ENCODE peak calls at places on chromosome 16, in nine cellular contexts. V is OCI-LY7; H is activated CD8-positive, alpha-beta T cell treated with anti-CD3 and anti-CD28 coated beads for 36 hours; N is glutamatergic neuron; F is neural crest cell; R is cardiac fibroblast; B is GM13977; Z is hepatocyte; C is H9. X is an unnamed sample.

GRCh38 chr16:55622930-55623561 is 32.7 kb upstream of the SLC6A2 start:
- DNase-seq in V (peak), H (no peak), N (peak), F (no peak), R (peak), B (no peak), Z (peak), C (peak), X (no peak)

GRCh38 chr16:31009894-31010293 is 544 bp downstream of the STX1B start:
- DNase-seq in V (no peak), H (no peak), N (peak), F (no peak), R (no peak), B (no peak), Z (no peak), C (no peak), X (no peak)

GRCh38 chr16:10849736-10850477 is 27.1 kb upstream of the CIITA start:
- DNase-seq in V (no peak), H (no peak), N (no peak), F (no peak), R (no peak), B (no peak), Z (no peak), C (no peak), X (no peak)

GRCh38 chr16:75250089-75250808 is 1.2 kb downstream of the BCAR1 start:
- DNase-seq in V (no peak), H (no peak), N (no peak), F (no peak), R (no peak), B (no peak), Z (peak), C (no peak), X (no peak)

GRCh38 chr16:68072038-68072695 is 13.0 kb upstream of the NFATC3 start:
- DNase-seq in V (no peak), H (no peak), N (no peak), F (no peak), R (peak), B (no peak), Z (peak), C (no peak), X (no peak)

GRCh38 chr16:4529085-4530060 is 9.2 kb downstream of the CDIP1 start:
- DNase-seq in V (peak), H (peak), N (no peak), F (no peak), R (no peak), B (no peak), Z (peak), C (peak), X (peak)

GRCh38 chr16:88613911-88614817 is 24.2 kb upstream of the IL17C start:
- DNase-seq in V (no peak), H (no peak), N (no peak), F (no peak), R (peak), B (no peak), Z (no peak), C (no peak), X (no peak)

GRCh38 chr16:49278944-49279725 is 2.5 kb downstream of the CBLN1 start:
- DNase-seq in V (no peak), H (no peak), N (no peak), F (no peak), R (no peak), B (no peak), Z (no peak), C (peak), X (no peak)

GRCh38 chr16:89909777-89910716 is 8.6 kb upstream of the MC1R start:
- DNase-seq in V (peak), H (peak), N (peak), F (peak), R (peak), B (peak), Z (peak), C (peak), X (peak)

GRCh38 chr16:77843412-77843811 is 55.0 kb downstream of the VAT1L start:
- DNase-seq in V (no peak), H (no peak), N (no peak), F (no peak), R (no peak), B (no peak), Z (no peak), C (no peak), X (no peak)

GRCh38 chr16:8816967-8817662 is 19.5 kb downstream of the PMM2 start:
- DNase-seq in V (no peak), H (no peak), N (no peak), F (no peak), R (no peak), B (no peak), Z (no peak), C (no peak), X (no peak)

GRCh38 chr16:87556941-87557459 is 45.3 kb upstream of the JPH3 start:
- DNase-seq in V (no peak), H (no peak), N (no peak), F (no peak), R (peak), B (no peak), Z (no peak), C (no peak), X (no peak)

GRCh38 chr16:69064789-69065313 is 40.6 kb upstream of the HAS3 start:
- DNase-seq in V (no peak), H (no peak), N (no peak), F (no peak), R (no peak), B (no peak), Z (no peak), C (no peak), X (no peak)

GRCh38 chr16:68338326-68339119 is 27.7 kb downstream of the PRMT7 start:
- DNase-seq in V (no peak), H (no peak), N (no peak), F (no peak), R (no peak), B (no peak), Z (no peak), C (no peak), X (no peak)

DNA sequence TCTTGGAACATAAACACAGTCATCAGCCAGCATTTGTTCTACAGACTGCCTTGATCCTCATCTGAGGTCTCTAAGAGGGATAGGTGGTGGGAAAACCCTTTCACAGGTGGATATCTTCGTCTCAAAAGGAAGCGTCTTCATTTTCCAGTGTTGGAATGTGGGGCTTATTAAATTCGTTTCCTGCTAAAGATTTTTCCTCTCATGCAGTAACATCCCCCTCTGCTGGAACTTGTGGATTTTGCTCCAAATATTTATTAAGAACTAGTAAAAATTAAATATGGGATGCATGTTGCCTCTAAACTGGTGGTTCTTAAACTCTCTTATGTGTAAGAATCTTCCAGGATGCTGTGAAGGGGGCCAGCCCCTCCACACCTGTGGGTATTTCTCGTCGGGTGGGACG is 20.1 kb upstream of the MLYCD start:
- DNase-seq in V (peak), H (no peak), N (no peak), F (peak), R (peak), B (no peak), Z (peak), C (no peak), X (no peak)
- TF ChIP-seq CTCF in V (peak), H (no peak), N (peak), F (peak), R (peak), B (no peak), Z (peak), C (peak), X (no peak)

GRCh38 chr16:1765826-1766225 is 5.5 kb downstream of the NME3 start:
- DNase-seq in V (no peak), H (no peak), N (no peak), F (no peak), R (no peak), B (no peak), Z (no peak), C (no peak), X (no peak)

GRCh38 chr16:1762879-1763520 is 8.3 kb downstream of the NME3 start:
- DNase-seq in V (no peak), H (no peak), N (no peak), F (no peak), R (no peak), B (no peak), Z (no peak), C (peak), X (no peak)

GRCh38 chr16:1762196-1762878 is 9.0 kb downstream of the NME3 start:
- DNase-seq in V (no peak), H (no peak), N (no peak), F (no peak), R (no peak), B (no peak), Z (no peak), C (no peak), X (no peak)

GRCh38 chr16:1764971-1765370 is 6.4 kb downstream of the NME3 start:
- DNase-seq in V (no peak), H (no peak), N (no peak), F (no peak), R (no peak), B (no peak), Z (no peak), C (no peak), X (no peak)

GRCh38 chr16:1763521-1764511 is 7.5 kb downstream of the NME3 start:
- DNase-seq in V (peak), H (no peak), N (peak), F (peak), R (peak), B (no peak), Z (no peak), C (peak), X (no peak)
- TF ChIP-seq CTCF in V (peak), H (no peak), N (peak), F (peak), R (peak), B (peak), Z (peak), C (peak), X (no peak)

DNA sequence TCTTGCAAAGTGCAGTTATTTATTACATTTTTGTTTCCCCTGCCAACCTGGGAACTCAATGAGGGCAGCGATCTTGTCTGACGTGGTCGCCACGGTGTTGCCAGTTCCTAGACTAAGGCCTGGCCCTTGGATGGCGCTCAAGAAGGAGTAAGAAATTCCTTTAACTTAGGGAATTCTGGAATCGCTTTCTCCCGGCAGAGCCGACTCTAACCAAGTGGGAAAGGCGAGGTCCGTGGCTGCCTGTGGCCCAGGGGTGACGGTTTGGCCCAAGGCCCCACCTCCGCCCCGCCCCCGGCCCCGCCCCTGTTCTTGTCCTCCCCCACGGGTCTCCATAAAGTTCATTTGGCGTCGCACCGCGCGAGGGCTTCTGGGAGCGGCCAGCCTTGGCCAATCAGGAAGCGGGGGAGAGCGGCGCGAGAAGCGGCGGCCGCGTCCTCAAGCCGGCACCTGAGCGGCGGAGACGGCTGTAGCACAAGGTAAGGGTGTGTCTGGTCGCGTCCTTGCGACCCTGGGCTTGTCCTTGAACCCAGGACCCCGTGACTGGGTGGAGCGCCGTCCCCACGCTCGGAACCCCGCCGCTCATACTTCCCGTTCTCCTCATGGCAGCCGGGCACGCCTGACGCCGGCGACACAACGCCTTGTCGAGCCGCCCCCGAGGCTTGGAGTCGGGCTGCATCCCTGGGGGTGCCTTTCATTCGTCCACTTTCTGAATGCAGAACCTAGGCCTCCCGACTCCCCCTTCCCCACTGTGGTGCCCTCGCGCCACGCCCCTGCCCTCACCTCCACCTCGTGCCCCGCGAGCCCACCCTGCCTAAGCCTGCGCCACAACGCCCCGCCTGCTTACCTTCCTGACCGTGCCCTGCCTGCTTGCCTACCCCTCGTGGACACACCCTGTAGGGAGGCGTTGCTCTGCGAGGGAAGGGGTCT is at the start of gene NUP93:
- DNase-seq in V (peak), H (peak), N (peak), F (peak), R (peak), B (peak), Z (peak), C (peak), X (peak)
- TF ChIP-seq CTCF in V (peak), H (no peak), N (no peak), F (no peak), R (no peak), B (no peak), Z (no peak), C (no peak), X (no peak)

DNA sequence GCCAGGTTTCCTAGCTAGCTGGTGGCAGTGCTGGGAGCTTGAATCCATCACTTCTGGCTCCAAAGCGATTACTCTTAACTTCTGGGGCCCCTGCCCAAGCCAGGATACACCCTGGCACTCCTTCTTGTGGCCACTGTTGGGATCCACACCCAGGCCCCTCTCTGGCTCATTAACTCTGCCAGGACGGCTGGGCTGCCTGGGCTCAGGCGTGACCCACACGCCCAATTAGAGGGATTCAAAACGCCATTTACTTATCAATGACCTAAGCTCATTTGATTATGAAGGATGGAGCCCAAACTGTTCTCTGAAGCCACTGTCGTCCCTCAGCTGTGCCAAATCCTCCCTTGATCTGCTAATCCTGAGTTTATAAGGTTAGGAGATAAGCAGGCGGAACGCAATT is 79.7 kb upstream of the BRD7 start:
- DNase-seq in V (no peak), H (no peak), N (no peak), F (no peak), R (no peak), B (no peak), Z (no peak), C (peak), X (no peak)
- TF ChIP-seq CTCF in V (no peak), H (no peak), N (peak), F (peak), R (no peak), B (no peak), Z (no peak), C (peak), X (no peak)

GRCh38 chr16:20997147-20997546 is 96.6 kb downstream of the LYRM1 start:
- DNase-seq in V (no peak), H (no peak), N (no peak), F (no peak), R (no peak), B (no peak), Z (no peak), C (no peak), X (no peak)

GRCh38 chr16:20995711-20996110 is 95.1 kb downstream of the LYRM1 start:
- DNase-seq in V (no peak), H (no peak), N (no peak), F (no peak), R (no peak), B (no peak), Z (no peak), C (no peak), X (no peak)

GRCh38 chr16:21005008-21005407 is 104.4 kb downstream of the LYRM1 start:
- DNase-seq in V (no peak), H (no peak), N (no peak), F (no peak), R (no peak), B (no peak), Z (no peak), C (no peak), X (no peak)

DNA sequence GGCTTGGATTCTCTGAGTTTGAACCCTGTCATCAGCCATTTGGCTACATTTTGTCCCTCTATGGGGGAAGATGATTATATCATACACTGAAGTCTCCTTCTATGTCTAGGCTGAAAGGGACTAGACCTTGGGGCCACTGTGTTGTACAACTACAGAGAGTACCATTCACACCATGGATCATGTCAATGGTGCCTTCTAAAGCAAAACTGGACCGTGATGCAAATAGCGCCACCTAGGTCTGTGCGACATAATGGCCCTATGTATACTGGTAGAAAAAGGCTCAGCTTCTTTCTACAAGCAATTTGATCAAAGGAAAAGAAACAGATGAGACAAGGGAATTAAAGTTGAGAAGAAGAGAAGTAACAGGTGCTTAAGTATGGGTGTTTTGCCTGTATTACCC is 100.7 kb downstream of the LYRM1 start:
- DNase-seq in V (peak), H (peak), N (peak), F (no peak), R (peak), B (peak), Z (no peak), C (peak), X (peak)
- TF ChIP-seq CTCF in V (peak), H (peak), N (no peak), F (peak), R (peak), B (peak), Z (peak), C (peak), X (peak)

DNA sequence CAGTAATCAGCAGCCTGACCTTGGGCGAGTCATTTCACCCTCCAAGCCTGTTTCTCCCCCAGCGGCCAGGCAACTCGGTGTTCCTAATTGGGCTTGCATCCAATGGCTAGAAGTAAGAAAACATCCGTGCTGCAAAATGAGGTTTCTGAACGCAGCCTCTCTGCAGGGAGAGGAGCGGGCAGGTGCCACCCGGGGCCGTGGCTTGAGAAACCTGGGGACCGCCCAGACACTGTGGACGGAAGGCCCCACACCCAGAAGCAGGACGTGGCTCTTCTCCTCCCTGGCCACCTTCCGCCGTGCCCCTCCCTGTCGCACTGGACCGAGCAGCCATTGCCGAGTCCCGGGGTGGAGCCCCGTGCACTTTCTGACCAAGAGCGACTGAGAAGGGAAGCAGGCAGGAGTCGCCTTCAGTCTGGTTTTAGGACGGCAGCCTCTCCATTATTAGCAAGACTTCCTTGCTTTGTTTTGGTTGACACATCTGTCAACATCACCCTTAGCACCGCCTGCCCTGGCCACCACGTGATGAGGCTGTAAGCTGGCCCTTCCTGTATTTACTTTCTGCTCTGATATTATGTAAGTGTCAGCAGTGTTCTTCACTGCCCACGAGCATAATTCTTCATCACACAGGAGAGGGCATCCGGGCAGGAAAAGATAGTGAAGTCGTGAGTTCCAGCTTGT is 785 bp downstream of the HERPUD1 start:
- DNase-seq in V (peak), H (peak), N (peak), F (peak), R (peak), B (peak), Z (peak), C (peak), X (peak)
- TF ChIP-seq CTCF in V (no peak), H (no peak), N (no peak), F (no peak), R (no peak), B (no peak), Z (no peak), C (no peak), X (no peak)

GRCh38 chr16:57480127-57480753 is 6.1 kb downstream of the DOK4 start:
- DNase-seq in V (no peak), H (no peak), N (no peak), F (no peak), R (peak), B (no peak), Z (peak), C (no peak), X (no peak)
- TF ChIP-seq CTCF in V (no peak), H (no peak), N (no peak), F (no peak), R (no peak), B (no peak), Z (no peak), C (no peak), X (no peak)

GRCh38 chr16:81040837-81041236 is 5.2 kb downstream of the ATMIN start:
- DNase-seq in V (no peak), H (no peak), N (no peak), F (no peak), R (no peak), B (no peak), Z (no peak), C (no peak), X (no peak)

GRCh38 chr16:81029930-81030604 is 5.6 kb upstream of the ATMIN start:
- DNase-seq in V (no peak), H (peak), N (no peak), F (no peak), R (no peak), B (no peak), Z (no peak), C (no peak), X (no peak)

GRCh38 chr16:81035975-81036750 is 521 bp downstream of the ATMIN start:
- DNase-seq in V (peak), H (peak), N (peak), F (peak), R (peak), B (peak), Z (peak), C (peak), X (peak)

GRCh38 chr16:81036751-81037350 is 1.2 kb downstream of the ATMIN start:
- DNase-seq in V (peak), H (no peak), N (no peak), F (no peak), R (peak), B (peak), Z (peak), C (no peak), X (peak)

DNA sequence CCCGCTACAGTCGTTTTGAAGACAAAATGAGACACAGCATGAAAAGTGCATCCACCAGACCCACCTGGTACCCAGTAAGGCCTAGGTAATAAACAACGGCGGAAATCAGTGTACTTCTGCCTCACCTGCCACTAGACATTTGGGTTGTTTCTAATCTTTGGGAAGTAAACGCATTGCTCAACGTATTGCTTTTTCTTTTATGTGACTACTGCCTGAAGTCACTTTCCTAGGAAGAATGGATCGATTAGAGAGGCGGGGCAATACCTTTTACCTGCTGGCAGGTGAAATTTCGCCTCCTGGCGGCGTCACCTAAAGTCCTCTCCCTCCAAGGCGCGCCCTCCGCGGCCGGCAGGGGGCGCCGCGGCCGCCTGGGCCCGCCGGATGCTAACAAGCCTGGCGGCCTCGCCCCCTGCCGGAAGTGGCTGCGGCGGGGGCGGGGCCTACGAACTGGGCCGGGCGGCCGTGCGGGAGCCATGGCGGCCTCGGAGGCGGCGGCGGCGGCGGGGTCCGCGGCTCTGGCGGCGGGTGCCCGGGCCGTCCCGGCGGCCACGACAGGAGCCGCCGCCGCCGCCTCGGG is at the start of gene ATMIN:
- DNase-seq in V (peak), H (peak), N (peak), F (peak), R (peak), B (peak), Z (peak), C (peak), X (peak)
- TF ChIP-seq CTCF in V (peak), H (peak), N (peak), F (peak), R (peak), B (peak), Z (peak), C (peak), X (peak)